ENCODE peak calls at places on chromosomes 1 and 21, in seven cellular contexts. W is neuronal stem cell, X is H9, Y is IMR-90, G is mesenchymal stem cell, V is mesendoderm, L is trophoblast cell. O is an unnamed sample.

GRCh38 chr1:179775009-179775408 is 31.9 kb downstream of the FAM163A start:
- DNase-seq in W (no peak), X (no peak), Y (no peak), G (no peak), V (no peak), L (no peak), O (no peak)

GRCh38 chr1:155071701-155072100 is 6.9 kb upstream of the EFNA3 start:
- DNase-seq in W (peak; percentile 76), X (peak; percentile 91), Y (no peak), G (peak; percentile 18), V (peak; percentile 86), L (no peak), O (peak; percentile 91)

GRCh38 chr1:180945551-180945950 is 32.9 kb downstream of the KIAA1614 start:
- DNase-seq in W (no peak), X (no peak), Y (no peak), G (no peak), V (no peak), L (peak; percentile 69), O (no peak)

GRCh38 chr1:173603056-173603591 is at the start of gene SLC9C2:
- DNase-seq in W (no peak), X (no peak), Y (peak; percentile 17), G (peak; percentile 15), V (peak; percentile 42), L (peak; percentile 8), O (no peak)

GRCh38 chr1:156551066-156551643 is 21.2 kb downstream of the IQGAP3 start:
- DNase-seq in W (no peak), X (no peak), Y (no peak), G (no peak), V (no peak), L (no peak), O (no peak)

GRCh38 chr1:206116191-206116872 is 856 bp downstream of the AVPR1B start:
- DNase-seq in W (no peak), X (peak; percentile 40), Y (no peak), G (no peak), V (no peak), L (no peak), O (peak; percentile 45)

GRCh38 chr1:234609528-234610042 is 393 bp downstream of the IRF2BP2 start:
- DNase-seq in W (no peak), X (no peak), Y (no peak), G (no peak), V (no peak), L (no peak), O (no peak)

GRCh38 chr1:170518965-170519364 is 13.0 kb upstream of the GORAB start:
- DNase-seq in W (no peak), X (no peak), Y (no peak), G (no peak), V (no peak), L (no peak), O (no peak)

GRCh38 chr1:96660503-96660902 is 61.1 kb upstream of the PTBP2 start:
- DNase-seq in W (no peak), X (no peak), Y (peak; percentile 82), G (peak; percentile 57), V (no peak), L (peak; percentile 75), O (no peak)

GRCh38 chr1:179087665-179088064 is 5.8 kb downstream of the TOR3A start:
- DNase-seq in W (no peak), X (peak; percentile 96), Y (no peak), G (no peak), V (peak; percentile 81), L (no peak), O (peak; percentile 85)

DNA sequence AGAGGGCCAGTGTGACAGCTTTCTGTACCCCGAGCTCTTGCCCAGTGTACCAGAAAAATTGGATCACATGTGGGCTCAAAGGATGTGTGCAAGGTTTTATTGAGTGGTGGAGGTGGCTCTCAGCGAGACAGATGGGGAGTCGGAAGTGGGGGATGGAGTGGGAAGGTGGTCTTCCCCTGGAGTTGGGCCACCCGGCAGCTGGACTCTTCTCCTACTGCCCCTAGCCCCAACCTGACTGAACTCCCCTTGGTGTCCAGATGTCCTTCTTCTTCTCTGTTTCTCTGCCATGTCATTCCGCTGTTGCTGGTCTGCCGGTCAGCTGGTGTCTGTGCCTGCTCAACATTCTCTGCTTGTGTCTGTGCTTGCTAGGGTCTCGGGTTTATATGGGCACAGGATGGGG is 217.9 kb downstream of the RRAGC start:
- DNase-seq in W (no peak), X (no peak), Y (no peak), G (no peak), V (no peak), L (no peak), O (no peak)
- H3K18ac ChIP-seq in W (no peak overlapping the region), X (no peak overlapping the region), Y (no peak overlapping the region), G (no peak overlapping the region), V (no peak overlapping the region), L (no peak overlapping the region), O (no peak overlapping the region)

GRCh38 chr1:109261578-109261977 is 12.2 kb downstream of the CELSR2 start:
- DNase-seq in W (no peak), X (no peak), Y (no peak), G (no peak), V (no peak), L (no peak), O (no peak)
- H3K18ac ChIP-seq in W (peak overlapping the region; percentile 92), X (no peak overlapping the region), Y (no peak overlapping the region), G (no peak overlapping the region), V (no peak overlapping the region), L (no peak overlapping the region), O (no peak overlapping the region)

DNA sequence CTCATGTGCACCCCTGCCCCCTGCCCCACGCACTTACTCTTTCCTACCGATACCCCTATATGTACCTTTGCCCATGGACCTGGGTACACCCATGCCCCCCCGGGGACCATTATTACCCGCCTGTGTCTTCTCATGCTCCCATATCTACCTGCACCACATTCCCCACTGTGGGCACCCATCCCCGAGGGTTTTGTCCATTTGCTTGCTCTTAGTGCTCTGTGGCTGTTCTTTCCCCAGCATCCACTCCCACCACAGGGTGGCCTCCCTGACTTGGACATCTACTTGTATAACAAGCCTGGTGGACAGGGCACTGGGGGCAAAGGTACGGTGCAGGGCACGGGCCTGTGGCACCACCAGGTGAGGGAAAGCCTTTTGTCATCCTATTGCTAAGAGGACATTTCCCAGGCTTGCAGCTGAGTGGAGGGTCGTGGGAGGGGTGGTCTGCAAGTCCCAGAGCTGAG is 14.6 kb downstream of the HYI start:
- DNase-seq in W (no peak), X (no peak), Y (no peak), G (no peak), V (no peak), L (no peak), O (no peak)
- H3K18ac ChIP-seq in W (no peak overlapping the region), X (no peak overlapping the region), Y (no peak overlapping the region), G (no peak overlapping the region), V (no peak overlapping the region), L (no peak overlapping the region), O (no peak overlapping the region)

GRCh38 chr1:76054357-76054756 is 20.2 kb upstream of the ST6GALNAC3 start:
- DNase-seq in W (no peak), X (no peak), Y (no peak), G (peak; percentile 38), V (no peak), L (no peak), O (no peak)
- H3K18ac ChIP-seq in W (no peak overlapping the region), X (no peak overlapping the region), Y (no peak overlapping the region), G (no peak overlapping the region), V (no peak overlapping the region), L (no peak overlapping the region), O (no peak overlapping the region)

GRCh38 chr21:14697769-14698168 is 151.7 kb upstream of the SAMSN1 start:
- DNase-seq in W (no peak), X (no peak), Y (no peak), G (no peak), V (no peak), L (no peak), O (no peak)
- H3K18ac ChIP-seq in W (no peak overlapping the region), X (no peak overlapping the region), Y (no peak overlapping the region), G (no peak overlapping the region), V (no peak overlapping the region), L (no peak overlapping the region), O (no peak overlapping the region)

GRCh38 chr1:220368352-220369265 is 96.4 kb upstream of the RAB3GAP2 start:
- DNase-seq in W (no peak), X (peak; percentile 38), Y (no peak), G (peak; percentile 41), V (peak; percentile 89), L (peak; percentile 78), O (no peak)

GRCh38 chr1:220371324-220371723 is 99.1 kb upstream of the RAB3GAP2 start:
- DNase-seq in W (no peak), X (peak; percentile 63), Y (no peak), G (no peak), V (peak; percentile 75), L (no peak), O (no peak)

GRCh38 chr1:220372451-220372850 is 100.2 kb upstream of the RAB3GAP2 start:
- DNase-seq in W (no peak), X (no peak), Y (no peak), G (no peak), V (no peak), L (no peak), O (no peak)

GRCh38 chr1:220369511-220369910 is 97.3 kb upstream of the RAB3GAP2 start:
- DNase-seq in W (no peak), X (no peak), Y (no peak), G (no peak), V (no peak), L (no peak), O (no peak)

GRCh38 chr1:220370041-220370700 is 97.9 kb upstream of the RAB3GAP2 start:
- DNase-seq in W (no peak), X (no peak), Y (peak; percentile 70), G (peak; percentile 44), V (peak; percentile 75), L (peak; percentile 57), O (no peak)
- H3K18ac ChIP-seq in W (no peak overlapping the region), X (no peak overlapping the region), Y (no peak overlapping the region), G (no peak overlapping the region), V (peak overlapping the region; percentile 41), L (no peak overlapping the region), O (no peak overlapping the region)